ENCODE peak calls at places on chromosomes 2 and 18, in nine cellular contexts. Z is T1000, O is HS-27A, T is DMS153, W is NAMALWA, Y is GM12878, G is stromal cell of bone marrow, R is T-cell, M is endothelial cell. K is an unnamed sample.

GRCh38 chr2:121810959-121811853 is 55.8 kb downstream of the TSN start:
- DNase-seq in Y (no peak), T (peak; percentile 75), M (peak; percentile 65), O (peak; percentile 35), G (peak; percentile 38), Z (peak; percentile 8), W (peak; percentile 77), R (no peak), K (peak; percentile 57)

GRCh38 chr2:38975009-38975408 is 85.3 kb downstream of the ARHGEF33 start:
- DNase-seq in Y (no peak), Z (no peak), W (no peak), G (no peak), M (no peak), R (no peak), T (no peak), O (no peak), K (no peak)

GRCh38 chr18:55048892-55049291 is 89.6 kb upstream of the CCDC68 start:
- DNase-seq in R (no peak), M (no peak), T (no peak), G (peak; percentile 52), Z (no peak), Y (no peak), O (peak; percentile 17), W (no peak), K (no peak)

GRCh38 chr2:29246388-29247300 is 131.4 kb downstream of the CLIP4 start:
- DNase-seq in R (no peak), T (no peak), W (no peak), Z (no peak), M (no peak), Y (no peak), G (no peak), O (no peak), K (no peak)

GRCh38 chr18:63374520-63374919 is 7.5 kb upstream of the KDSR start:
- DNase-seq in R (no peak), T (no peak), G (no peak), W (no peak), Z (no peak), Y (no peak), M (no peak), O (no peak), K (no peak)

GRCh38 chr18:72768681-72769229 is 99.0 kb downstream of the NETO1 start:
- DNase-seq in Y (no peak), T (no peak), Z (no peak), O (no peak), W (no peak), M (no peak), R (no peak), G (no peak), K (no peak)

GRCh38 chr2:120919771-120920437 is 184.2 kb downstream of the GLI2 start:
- DNase-seq in M (no peak), G (peak; percentile 31), T (no peak), R (no peak), Z (peak; percentile 42), O (no peak), W (no peak), Y (no peak), K (no peak)

GRCh38 chr18:38077219-38077618 is 511.6 kb upstream of the CELF4 start:
- DNase-seq in T (no peak), R (no peak), W (peak; percentile 1), G (no peak), M (no peak), O (no peak), Y (no peak), Z (no peak), K (no peak)

K was measured in DMS79 treated with DMSO at 0.1 percent for 48 hours.